ENCODE peak calls at places on chromosomes 11 and 22, in ten cellular contexts. D is GM23338, P is mesenchymal stem cell, Q is fibroblast of lung, A is IMR-90, M is H9, Z is GM23248, H is endothelial cell of umbilical vein, J is MM.1S, F is mammary epithelial cell. G is an unnamed sample.

GRCh38 chr11:66981976-66982578 is 7.0 kb downstream of the C11orf86 start:
- DNase-seq in J (peak; percentile 50), H (peak; percentile 93), M (no peak), P (peak; percentile 92), A (peak; percentile 91), Z (peak; percentile 97), F (peak; percentile 89), Q (peak; percentile 84), D (no peak), G (peak; percentile 75)

GRCh38 chr22:19178659-19179471 is at the start of gene SLC25A1:
- DNase-seq in A (peak; percentile 80), P (peak; percentile 86), M (peak; percentile 91), F (peak; percentile 88), Z (peak; percentile 94), H (peak; percentile 88), J (peak; percentile 92), Q (peak; percentile 82), D (peak; percentile 96), G (peak; percentile 98)

GRCh38 chr11:19769820-19770219 is 57.2 kb downstream of the NAV2 start:
- DNase-seq in M (no peak), Z (peak; percentile 61), H (no peak), Q (peak; percentile 88), F (peak; percentile 55), J (peak; percentile 17), P (peak; percentile 51), A (peak; percentile 66), D (no peak), G (no peak)

GRCh38 chr11:67390947-67391303 is 861 bp upstream of the RAD9A start:
- DNase-seq in D (no peak), H (no peak), M (no peak), A (no peak), F (no peak), Z (no peak), J (no peak), P (no peak), Q (no peak), G (no peak)

GRCh38 chr11:19935507-19935906 is 222.9 kb downstream of the NAV2 start:
- DNase-seq in Q (peak; percentile 35), J (no peak), A (peak; percentile 86), M (peak; percentile 71), P (peak; percentile 56), Z (peak; percentile 88), H (peak; percentile 67), F (peak; percentile 39), D (peak; percentile 85), G (no peak)

GRCh38 chr11:95832763-95833162 is 42.5 kb downstream of the CEP57 start:
- DNase-seq in F (no peak), P (peak; percentile 81), M (no peak), Z (peak; percentile 48), D (no peak), Q (peak; percentile 83), H (no peak), A (peak; percentile 97), J (no peak), G (peak; percentile 4)

GRCh38 chr22:29167032-29167911 is 38.4 kb upstream of the EMID1 start:
- DNase-seq in F (no peak), Z (no peak), Q (no peak), A (no peak), M (no peak), D (no peak), H (no peak), P (no peak), J (peak; percentile 85), G (no peak)

GRCh38 chr11:9529333-9529648 is 44.2 kb upstream of the WEE1 start:
- DNase-seq in Q (peak; percentile 37), F (no peak), Z (peak; percentile 40), D (no peak), H (no peak), M (no peak), J (no peak), P (no peak), A (no peak), G (no peak)

GRCh38 chr11:115916596-115916995 is 412.4 kb upstream of the CADM1 start:
- DNase-seq in H (no peak), Q (no peak), P (no peak), D (no peak), F (no peak), A (no peak), M (no peak), Z (no peak), J (no peak), G (no peak)

GRCh38 chr11:45994421-45995341 is 72.2 kb downstream of the LARGE2 start:
- DNase-seq in A (peak; percentile 51), H (no peak), D (peak; percentile 83), Q (peak; percentile 78), M (peak; percentile 60), J (peak; percentile 65), P (peak; percentile 70), Z (peak; percentile 49), F (no peak), G (peak; percentile 66)

GRCh38 chr22:17366830-17367229 is 2.4 kb upstream of the CECR2 start:
- DNase-seq in Z (no peak), F (no peak), A (no peak), Q (peak; percentile 50), P (no peak), J (no peak), H (no peak), M (peak; percentile 85), D (peak; percentile 87), G (peak; percentile 72)

GRCh38 chr11:91859666-91860065 is 365.0 kb upstream of the FAT3 start:
- DNase-seq in H (no peak), F (peak; percentile 21), A (no peak), Q (no peak), D (no peak), P (no peak), J (no peak), Z (no peak), M (no peak), G (no peak)

DNA sequence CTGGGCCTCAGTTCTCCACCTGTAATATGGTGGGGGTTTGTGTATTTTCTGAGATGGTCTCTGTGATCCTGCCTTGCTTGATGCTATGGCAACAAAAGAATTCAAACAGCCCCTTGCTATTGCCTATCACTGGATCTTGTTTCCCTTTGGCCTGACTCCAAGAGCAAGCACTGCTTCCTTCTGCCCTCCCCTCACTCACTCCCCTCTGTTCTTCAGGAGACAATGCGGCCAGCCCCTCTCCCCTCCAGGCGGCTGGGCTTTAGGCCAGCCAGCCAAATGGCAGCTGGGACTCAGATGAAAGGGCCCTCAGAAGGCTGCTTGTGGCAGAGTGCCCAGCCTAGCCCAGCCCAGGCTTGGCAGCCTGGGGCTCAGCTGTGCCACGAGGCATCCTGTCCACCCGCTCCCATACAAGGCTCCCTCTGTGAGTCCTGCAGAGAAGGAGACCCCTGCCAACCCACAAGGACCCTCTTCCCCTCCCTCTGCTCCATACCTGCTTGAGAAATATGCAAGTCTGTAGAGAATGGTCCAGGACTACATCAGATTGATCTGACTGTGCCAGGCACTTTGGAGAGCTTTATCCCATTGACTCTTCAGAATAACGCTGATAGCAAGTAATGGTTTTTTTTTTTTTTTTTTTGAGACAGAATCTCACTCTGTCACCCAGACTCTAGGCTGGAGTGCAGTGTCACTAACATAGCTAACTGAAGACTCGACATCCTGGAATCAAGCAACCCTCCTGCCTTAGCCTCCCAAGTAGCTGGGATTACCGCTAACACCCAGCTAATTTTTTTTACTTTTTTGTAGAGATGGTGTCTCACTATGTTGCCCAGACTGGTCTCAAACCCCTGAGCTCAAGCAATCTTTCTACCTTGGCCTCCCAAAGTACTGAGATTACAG is 7.6 kb upstream of the KCTD14 start:
- DNase-seq in H (peak; percentile 96), Q (peak; percentile 78), F (peak; percentile 40), J (no peak), D (peak; percentile 27), P (no peak), A (peak; percentile 50), M (no peak), Z (peak; percentile 41), G (peak; percentile 78)
- H3K4me2 ChIP-seq in H (no peak overlapping the region), Q (peak overlapping the region; percentile 1), F (peak overlapping the region; percentile 42), J (no peak overlapping the region), D (no peak overlapping the region), P (no peak overlapping the region), A (no peak overlapping the region), M (no peak overlapping the region), Z (no peak overlapping the region), G (peak overlapping the region; percentile 15)

DNA sequence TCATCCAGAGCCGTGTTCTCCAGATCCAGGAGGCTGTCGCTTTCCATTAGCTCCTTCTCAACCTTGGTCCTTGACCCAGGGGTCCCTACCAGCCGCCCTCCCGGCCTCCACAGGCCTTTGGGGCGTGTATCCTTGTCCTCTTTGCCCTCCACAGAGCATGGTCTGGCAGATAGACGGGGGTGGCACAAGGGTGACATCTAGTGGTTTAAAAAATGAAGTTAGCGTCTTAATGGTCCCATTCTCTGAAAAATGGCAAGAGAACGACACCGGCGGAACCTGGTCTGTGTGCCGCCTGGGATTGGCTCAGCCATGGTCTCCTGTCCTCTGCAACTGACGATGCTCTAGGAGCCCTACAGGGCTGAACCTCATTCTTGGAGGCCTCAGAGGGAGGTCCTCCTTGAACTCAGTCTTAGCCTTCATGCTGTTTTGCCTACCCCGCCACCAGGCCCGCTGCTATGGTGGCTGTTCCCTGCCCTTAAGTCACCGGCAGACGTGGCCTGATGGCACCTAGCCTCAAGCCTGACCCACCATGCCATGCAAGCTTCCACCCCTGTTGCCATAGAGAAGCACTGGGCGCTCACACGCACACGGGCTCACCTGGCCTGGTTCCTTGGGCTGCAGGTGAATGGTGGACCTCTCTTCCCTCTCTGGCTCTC is 152.1 kb upstream of the SYN3 start:
- DNase-seq in M (peak; percentile 79), P (peak; percentile 30), Q (peak; percentile 36), Z (peak; percentile 61), A (peak; percentile 9), H (peak; percentile 4), D (peak; percentile 87), J (peak; percentile 46), F (peak; percentile 24), G (peak; percentile 60)
- H2AFZ ChIP-seq in M (no peak overlapping the region), P (no peak overlapping the region), Q (no peak overlapping the region), Z (no peak overlapping the region), A (no peak overlapping the region), H (no peak overlapping the region), D (peak overlapping the region; percentile 88), J (peak overlapping the region; percentile 53), F (peak overlapping the region; percentile 49), G (no peak overlapping the region)

GRCh38 chr11:120212259-120212888 is 1.5 kb downstream of the OAF start:
- DNase-seq in F (no peak), Q (no peak), P (peak; percentile 29), J (no peak), M (no peak), Z (peak; percentile 48), A (peak; percentile 32), H (peak; percentile 26), D (peak; percentile 36), G (no peak)
- H3K4me2 ChIP-seq in F (peak overlapping the region; percentile 85), Q (peak overlapping the region; percentile 98), P (peak overlapping the region; percentile 62), J (no peak overlapping the region), M (no peak overlapping the region), Z (peak overlapping the region; percentile 90), A (peak overlapping the region; percentile 87), H (peak overlapping the region; percentile 63), D (peak overlapping the region; percentile 57), G (peak overlapping the region; percentile 94)

DNA sequence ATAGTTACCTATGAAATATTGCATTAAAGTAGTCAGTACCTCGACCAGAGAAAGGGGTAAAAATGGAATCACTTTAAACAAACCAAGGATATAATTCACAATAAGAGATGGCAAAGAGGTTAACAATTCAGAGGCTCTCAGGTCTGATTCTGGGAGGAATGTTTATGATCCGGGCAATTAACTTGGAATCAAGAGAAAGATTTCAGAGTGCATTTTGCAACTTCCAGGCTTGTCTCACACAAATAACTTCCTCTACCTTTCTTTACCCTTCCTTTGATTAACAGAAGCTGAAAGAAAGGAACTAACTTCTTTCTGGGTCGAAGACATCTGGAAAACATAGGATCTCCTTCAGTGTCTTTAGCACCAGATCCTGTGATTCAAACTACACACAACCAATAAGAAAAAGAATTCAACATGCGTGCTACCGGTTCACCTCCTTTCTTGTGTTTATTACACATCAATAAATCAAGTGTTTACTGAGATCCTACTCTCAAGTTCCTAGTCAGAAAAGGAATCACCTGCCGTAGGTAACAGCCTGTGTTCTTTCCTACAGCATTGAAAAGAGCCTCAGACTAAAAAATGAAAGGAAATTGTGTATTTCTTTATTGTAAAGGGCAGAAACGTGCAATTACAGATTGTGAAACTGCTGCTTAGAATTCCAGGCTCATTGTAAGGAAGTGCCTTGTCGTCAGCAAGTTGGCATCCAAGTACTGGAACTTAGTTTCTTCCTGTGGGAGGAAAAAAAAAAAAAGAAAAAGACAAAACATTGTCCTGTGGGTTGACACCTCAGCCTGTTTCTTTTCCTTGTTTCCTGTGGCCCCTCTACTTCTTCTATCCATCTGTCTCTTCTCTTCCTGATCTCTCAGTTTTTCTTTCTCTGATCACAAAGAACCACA is 29.5 kb downstream of the CARD18 start:
- DNase-seq in Z (peak; percentile 62), P (peak; percentile 54), Q (peak; percentile 53), H (peak; percentile 72), A (peak; percentile 38), M (no peak), D (no peak), J (no peak), F (no peak), G (no peak)
- H2AFZ ChIP-seq in Z (peak overlapping the region; percentile 65), P (no peak overlapping the region), Q (peak overlapping the region; percentile 57), H (peak overlapping the region; percentile 96), A (no peak overlapping the region), M (no peak overlapping the region), D (peak overlapping the region; percentile 81), J (no peak overlapping the region), F (peak overlapping the region; percentile 91), G (peak overlapping the region; percentile 40)